ENCODE peak calls at places on chromosomes 6 and 20, in nine cellular contexts. A, Y, Z, J, G, R, D, B and E are unnamed samples.

GRCh38 chr20:54122189-54122588 is 51.6 kb downstream of the CYP24A1 start:
- DNase-seq in Z (no peak), D (no peak), Y (peak; percentile 65), A (no peak), J (no peak), B (no peak), R (no peak), G (no peak), E (no peak)

GRCh38 chr20:18466574-18466893 is 296 bp downstream of the DZANK1 start:
- DNase-seq in J (no peak), G (no peak), Y (no peak), R (no peak), D (no peak), B (no peak), Z (no peak), A (no peak), E (no peak)

GRCh38 chr6:63049216-63049615 is 162.1 kb upstream of the FKBP1C start:
- DNase-seq in B (no peak), D (no peak), Y (no peak), A (no peak), J (no peak), G (no peak), Z (no peak), R (no peak), E (no peak)

GRCh38 chr6:125114248-125114858 is 39.2 kb upstream of the TPD52L1 start:
- DNase-seq in Y (peak; percentile 34), D (no peak), R (no peak), Z (peak; percentile 79), B (no peak), G (no peak), A (no peak), J (peak; percentile 19), E (peak; percentile 84)

GRCh38 chr6:11769816-11770545 is 8.6 kb downstream of the ADTRP start:
- DNase-seq in R (no peak), J (no peak), Z (no peak), Y (peak; percentile 44), G (no peak), D (no peak), B (no peak), A (no peak), E (no peak)

GRCh38 chr6:90940812-90941481 is 354.1 kb upstream of the MAP3K7 start:
- DNase-seq in J (no peak), Z (no peak), B (no peak), R (no peak), Y (peak; percentile 30), G (no peak), A (no peak), D (no peak), E (no peak)

GRCh38 chr6:56899311-56899710 is 55.6 kb upstream of the BEND6 start:
- DNase-seq in J (no peak), R (no peak), D (no peak), Y (no peak), B (no peak), A (no peak), Z (no peak), G (no peak), E (no peak)

GRCh38 chr20:56245761-56246160 is 2.8 kb upstream of the MC3R start:
- DNase-seq in R (no peak), Y (peak; percentile 42), A (no peak), G (no peak), B (no peak), J (no peak), Z (no peak), D (no peak), E (no peak)

GRCh38 chr6:104711371-104711770 is 148.3 kb downstream of the HACE1 start:
- DNase-seq in Y (peak; percentile 48), R (peak; percentile 47), Z (no peak), G (no peak), A (no peak), J (no peak), D (no peak), B (no peak), E (no peak)

GRCh38 chr6:38161331-38161730 is 341.8 kb downstream of the ZFAND3 start:
- DNase-seq in J (no peak), D (no peak), B (no peak), G (no peak), Z (no peak), A (no peak), Y (no peak), R (no peak), E (no peak)

GRCh38 chr6:152112503-152113261 is 305.2 kb downstream of the ESR1 start:
- DNase-seq in R (peak; percentile 52), G (no peak), J (peak; percentile 77), Y (no peak), B (peak; percentile 74), A (peak; percentile 79), Z (peak; percentile 76), D (peak; percentile 76), E (no peak)

GRCh38 chr20:41476446-41476845 is 109.8 kb upstream of the EMILIN3 start:
- DNase-seq in Y (no peak), G (no peak), A (no peak), D (no peak), Z (no peak), R (no peak), B (no peak), J (no peak), E (no peak)
- H3K27ac ChIP-seq in Y (no peak overlapping the region), G (no peak overlapping the region), A (peak overlapping the region; percentile 15), D (peak overlapping the region; percentile 37), Z (peak overlapping the region; percentile 20), R (no peak overlapping the region), B (peak overlapping the region; percentile 71), J (peak overlapping the region; percentile 81), E (no peak overlapping the region)

GRCh38 chr20:5569021-5569420 is 181.2 kb upstream of the SHLD1 start:
- DNase-seq in Z (no peak), J (no peak), A (no peak), D (no peak), B (no peak), R (no peak), G (no peak), Y (peak; percentile 46), E (peak; percentile 49)
- TF ChIP-seq CTCF in Z (peak; percentile 13), J (peak; percentile 49), A (peak; percentile 58), D (peak; percentile 61), B (peak; percentile 63), R (no peak), G (peak; percentile 78), Y (peak; percentile 76), E (peak; percentile 46)

DNA sequence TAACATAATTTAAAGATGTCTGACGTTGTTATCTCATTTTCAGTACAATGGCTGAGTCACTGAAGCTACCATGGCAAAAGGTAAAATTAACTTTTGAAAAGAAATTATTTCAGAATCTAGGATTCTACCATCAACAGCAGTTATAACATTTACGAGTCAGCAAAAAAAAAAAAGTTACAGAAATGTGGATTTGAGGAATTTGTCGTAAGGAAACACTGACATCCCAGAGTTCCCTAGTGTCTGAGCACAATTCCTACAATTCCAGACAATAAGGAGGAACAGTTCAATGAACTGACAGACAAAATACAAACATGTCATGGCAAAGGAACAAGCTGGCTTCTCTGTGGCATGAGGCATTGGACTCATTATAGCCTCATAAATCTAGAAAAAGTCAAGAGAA is 19.1 kb downstream of the ABRACL start:
- DNase-seq in Z (no peak), D (no peak), R (no peak), J (no peak), A (no peak), G (no peak), B (no peak), Y (no peak), E (no peak)
- H3K27ac ChIP-seq in Z (peak overlapping the region; percentile 15), D (no peak overlapping the region), R (no peak overlapping the region), J (no peak overlapping the region), A (no peak overlapping the region), G (no peak overlapping the region), B (no peak overlapping the region), Y (no peak overlapping the region), E (no peak overlapping the region)

GRCh38 chr6:149840345-149841075 is 23.6 kb downstream of the LRP11 start:
- DNase-seq in A (peak; percentile 82), D (peak; percentile 79), J (peak; percentile 80), Y (peak; percentile 92), G (no peak), Z (peak; percentile 73), B (peak; percentile 87), R (peak; percentile 78), E (peak; percentile 70)
- TF ChIP-seq CTCF in A (peak; percentile 62), D (peak; percentile 76), J (peak; percentile 74), Y (peak; percentile 82), G (peak; percentile 89), Z (no peak), B (peak; percentile 74), R (peak; percentile 63), E (no peak)

GRCh38 chr6:132194529-132194928 is 206.7 kb downstream of the MOXD1 start:
- DNase-seq in J (no peak), D (no peak), G (no peak), R (no peak), B (no peak), Y (no peak), Z (no peak), A (no peak), E (no peak)

GRCh38 chr6:132199343-132199742 is 201.9 kb downstream of the MOXD1 start:
- DNase-seq in D (no peak), Z (no peak), J (no peak), G (no peak), Y (peak; percentile 14), B (no peak), A (no peak), R (no peak), E (no peak)

GRCh38 chr6:132202569-132202968 is 198.7 kb downstream of the MOXD1 start:
- DNase-seq in R (no peak), D (no peak), J (no peak), Z (no peak), Y (no peak), B (no peak), A (peak; percentile 50), G (no peak), E (no peak)

GRCh38 chr6:132198896-132199295 is 202.4 kb downstream of the MOXD1 start:
- DNase-seq in G (no peak), A (no peak), D (no peak), R (no peak), B (no peak), Y (no peak), J (no peak), Z (no peak), E (no peak)

GRCh38 chr6:132198040-132198439 is 203.2 kb downstream of the MOXD1 start:
- DNase-seq in B (no peak), A (no peak), J (no peak), G (no peak), Y (no peak), Z (no peak), R (no peak), D (no peak), E (no peak)
- H3K27ac ChIP-seq in B (peak overlapping the region; percentile 39), A (peak overlapping the region; percentile 48), J (no peak overlapping the region), G (no peak overlapping the region), Y (no peak overlapping the region), Z (no peak overlapping the region), R (no peak overlapping the region), D (peak overlapping the region; percentile 63), E (no peak overlapping the region)